ENCODE peak calls at places on chromosomes 5 and 9, in seven cellular contexts. G is amygdala; N is stimulated activated CD4-positive, alpha-beta T cell treated with anti-CD3 and anti-CD28 coated beads, TNF-alpha, amount 100 ng/mL, for 48 hours; M is Calu3; Q is activated CD8-positive, alpha-beta memory T cell treated with anti-CD3 and anti-CD28 coated beads for 1 hour; L is breast epithelium; Z is GM04504. I is an unnamed sample.
A peak's percentile ranks its signal among the peaks of the same experiment; 100 is the strongest.

GRCh38 chr5:65050140-65050539 is 281.4 kb downstream of the CWC27 start:
- DNase-seq in Q (no peak), N (no peak), G (no peak), Z (no peak), M (no peak), L (no peak), I (no peak)

GRCh38 chr9:35107337-35108290 is 4.7 kb upstream of the STOML2 start:
- DNase-seq in M (no peak), Q (no peak), L (no peak), N (no peak), G (no peak), Z (no peak), I (no peak)

GRCh38 chr9:128497824-128498610 is 6.5 kb upstream of the GLE1 start:
- DNase-seq in Q (no peak), M (no peak), L (no peak), N (no peak), G (no peak), Z (no peak), I (no peak)

GRCh38 chr9:96462538-96462937 is 12.6 kb downstream of the HABP4 start:
- DNase-seq in Q (no peak), N (no peak), G (no peak), M (no peak), Z (no peak), L (no peak), I (no peak)

GRCh38 chr9:37348917-37349316 is 73.6 kb upstream of the GRHPR start:
- DNase-seq in Z (no peak), M (no peak), L (no peak), N (no peak), Q (no peak), G (no peak), I (no peak)

GRCh38 chr5:147925020-147925419 is 18.7 kb upstream of the C5orf46 start:
- DNase-seq in M (no peak), G (no peak), Q (no peak), N (no peak), Z (no peak), L (no peak), I (no peak)

GRCh38 chr9:95316794-95317118 is 753 bp downstream of the FANCC start:
- DNase-seq in N (peak; percentile 10), Q (peak; percentile 17), G (no peak), M (peak; percentile 71), L (peak; percentile 32), Z (peak; percentile 20), I (peak; percentile 7)

GRCh38 chr9:129081388-129081889 is 528 bp downstream of the DOLPP1 start:
- DNase-seq in Q (no peak), L (no peak), M (no peak), Z (no peak), N (no peak), G (no peak), I (no peak)

GRCh38 chr5:143350790-143351603 is 52.5 kb downstream of the NR3C1 start:
- DNase-seq in N (no peak), L (no peak), Z (peak; percentile 60), M (no peak), G (no peak), Q (no peak), I (no peak)

GRCh38 chr9:106713206-106713605 is 149.8 kb upstream of the ZNF462 start:
- DNase-seq in Z (no peak), N (no peak), Q (no peak), M (no peak), G (no peak), L (no peak), I (no peak)

GRCh38 chr5:39423331-39423751 is 1.4 kb downstream of the DAB2 start:
- DNase-seq in Q (no peak), N (no peak), L (no peak), G (no peak), Z (no peak), M (no peak), I (no peak)

GRCh38 chr5:107670927-107671741 is at the start of gene EFNA5:
- DNase-seq in M (peak; percentile 36), Q (no peak), Z (peak; percentile 19), G (no peak), L (peak; percentile 31), N (no peak), I (no peak)

GRCh38 chr9:68895741-68896478 is 118.0 kb downstream of the PRKACG start:
- DNase-seq in Q (no peak), N (no peak), Z (no peak), M (no peak), L (no peak), G (no peak), I (no peak)

GRCh38 chr9:77128125-77128789 is 49.1 kb upstream of the VPS13A start:
- DNase-seq in Q (no peak), G (no peak), M (no peak), Z (no peak), N (no peak), L (no peak), I (no peak)

GRCh38 chr5:107104774-107105050 is 566.0 kb downstream of the EFNA5 start:
- DNase-seq in G (no peak), N (no peak), M (peak; percentile 53), L (no peak), Q (no peak), Z (no peak), I (no peak)

GRCh38 chr9:76916231-76916630 is 10.3 kb upstream of the PRUNE2 start:
- DNase-seq in L (no peak), N (no peak), M (no peak), G (no peak), Q (no peak), Z (no peak), I (no peak)

GRCh38 chr9:134738869-134739659 is 97.5 kb downstream of the COL5A1 start:
- DNase-seq in Q (peak; percentile 7), L (peak; percentile 46), N (peak; percentile 4), Z (peak; percentile 25), G (peak; percentile 41), M (peak; percentile 59), I (no peak)

GRCh38 chr5:60779431-60779830 is 64.6 kb downstream of the ELOVL7 start:
- DNase-seq in L (no peak), Z (no peak), G (no peak), M (no peak), Q (no peak), N (no peak), I (no peak)

GRCh38 chr9:113493080-113493615 is 29.6 kb downstream of the RGS3 start:
- DNase-seq in M (no peak), G (no peak), Q (no peak), L (no peak), Z (no peak), N (no peak), I (no peak)

GRCh38 chr9:4762108-4762888 is 21.3 kb upstream of the AK3 start:
- DNase-seq in N (peak; percentile 53), Q (peak; percentile 66), G (no peak), Z (no peak), M (peak; percentile 71), L (peak; percentile 42), I (no peak)

GRCh38 chr5:124742983-124743533 is 3.4 kb downstream of the ZNF608 start:
- DNase-seq in M (peak; percentile 81), G (no peak), Z (no peak), L (peak; percentile 75), Q (no peak), N (no peak), I (no peak)

GRCh38 chr5:149887622-149888183 is 56.9 kb downstream of the PDE6A start:
- DNase-seq in L (no peak), N (no peak), Q (no peak), Z (no peak), M (peak; percentile 35), G (no peak), I (no peak)

GRCh38 chr5:158276692-158277091 is 417.7 kb upstream of the CLINT1 start:
- DNase-seq in N (no peak), Z (no peak), G (no peak), L (no peak), M (no peak), Q (no peak), I (no peak)

GRCh38 chr5:78162253-78162862 is 132.1 kb downstream of the AP3B1 start:
- DNase-seq in N (no peak), Q (no peak), Z (peak; percentile 3), L (no peak), M (peak; percentile 35), G (no peak), I (no peak)

GRCh38 chr9:33233659-33234335 is 6.2 kb upstream of the SPINK4 start:
- DNase-seq in Q (no peak), G (no peak), N (no peak), L (peak; percentile 86), Z (peak; percentile 61), M (peak; percentile 90), I (no peak)

GRCh38 chr5:39217365-39218281 is 1.7 kb downstream of the FYB1 start:
- DNase-seq in L (peak; percentile 37), N (peak; percentile 69), G (no peak), M (peak; percentile 73), Q (peak; percentile 47), Z (peak; percentile 58), I (peak; percentile 48)

GRCh38 chr5:180334176-180334575 is 19.0 kb downstream of the GFPT2 start:
- DNase-seq in L (no peak), Z (no peak), N (no peak), G (no peak), Q (no peak), M (no peak), I (no peak)

GRCh38 chr9:38243993-38244392 is 148.5 kb upstream of the ALDH1B1 start:
- DNase-seq in N (no peak), G (no peak), Z (no peak), M (no peak), L (no peak), Q (no peak), I (no peak)